ENCODE peak calls at places on chromosomes 3 and 15, in six cellular contexts. N, L, E, S, D and A are unnamed samples.

GRCh38 chr3:45817788-45818523 is 21.6 kb upstream of the SLC6A20 start:
- DNase-seq in N (peak; percentile 70), S (no peak), D (no peak), E (no peak), L (peak; percentile 86), A (no peak)

GRCh38 chr3:116669576-116669975 is 40.0 kb upstream of the TUSC7 start:
- DNase-seq in E (no peak), S (no peak), D (no peak), L (no peak), N (no peak), A (no peak)

GRCh38 chr3:65497846-65498245 is 540.9 kb downstream of the MAGI1 start:
- DNase-seq in E (no peak), S (no peak), D (no peak), N (no peak), L (no peak), A (no peak)

GRCh38 chr3:129938140-129938930 is 36.2 kb upstream of the TRH start:
- DNase-seq in E (no peak), L (no peak), S (no peak), D (no peak), N (no peak), A (no peak)

GRCh38 chr3:26712211-26713026 is 89.8 kb downstream of the LRRC3B start:
- DNase-seq in L (peak; percentile 4), D (peak; percentile 30), E (peak; percentile 39), N (peak; percentile 6), S (no peak), A (peak; percentile 46)

GRCh38 chr15:77496710-77497107 is 76.0 kb downstream of the HMG20A start:
- DNase-seq in E (peak; percentile 75), D (peak; percentile 74), N (peak; percentile 89), L (peak; percentile 94), S (peak; percentile 92), A (peak; percentile 74)

GRCh38 chr15:62119224-62119925 is 45.7 kb downstream of the C2CD4B start:
- DNase-seq in N (peak; percentile 57), S (no peak), E (peak; percentile 35), D (no peak), L (peak; percentile 92), A (no peak)

GRCh38 chr3:64131755-64132154 is 93.5 kb downstream of the PRICKLE2 start:
- DNase-seq in S (no peak), N (no peak), E (no peak), D (no peak), L (no peak), A (no peak)

GRCh38 chr3:48695113-48695753 is 9.5 kb upstream of the NCKIPSD start:
- DNase-seq in D (no peak), S (peak; percentile 66), N (peak; percentile 19), E (no peak), L (peak; percentile 78), A (no peak)

GRCh38 chr15:101492752-101493692 is 3.5 kb upstream of the PCSK6 start:
- DNase-seq in E (no peak), N (no peak), S (no peak), L (no peak), D (no peak), A (no peak)

GRCh38 chr3:134359121-134360010 is 14.9 kb downstream of the AMOTL2 start:
- DNase-seq in E (no peak), S (peak; percentile 81), D (no peak), L (no peak), N (no peak), A (no peak)

GRCh38 chr3:157807286-157807685 is 298.9 kb downstream of the SHOX2 start:
- DNase-seq in S (no peak), L (no peak), D (no peak), N (no peak), E (no peak), A (no peak)

GRCh38 chr15:71592186-71592585 is 218.2 kb upstream of the NR2E3 start:
- DNase-seq in L (no peak), N (no peak), D (no peak), S (no peak), E (no peak), A (no peak)

GRCh38 chr15:71588746-71589145 is 221.6 kb upstream of the NR2E3 start:
- DNase-seq in E (no peak), L (peak; percentile 80), D (no peak), S (no peak), N (peak; percentile 27), A (no peak)

GRCh38 chr15:71586463-71586862 is 223.9 kb upstream of the NR2E3 start:
- DNase-seq in N (no peak), L (no peak), E (no peak), D (no peak), S (no peak), A (no peak)

GRCh38 chr15:71595846-71596553 is 214.4 kb upstream of the NR2E3 start:
- DNase-seq in N (no peak), S (no peak), L (no peak), D (no peak), E (no peak), A (no peak)

DNA sequence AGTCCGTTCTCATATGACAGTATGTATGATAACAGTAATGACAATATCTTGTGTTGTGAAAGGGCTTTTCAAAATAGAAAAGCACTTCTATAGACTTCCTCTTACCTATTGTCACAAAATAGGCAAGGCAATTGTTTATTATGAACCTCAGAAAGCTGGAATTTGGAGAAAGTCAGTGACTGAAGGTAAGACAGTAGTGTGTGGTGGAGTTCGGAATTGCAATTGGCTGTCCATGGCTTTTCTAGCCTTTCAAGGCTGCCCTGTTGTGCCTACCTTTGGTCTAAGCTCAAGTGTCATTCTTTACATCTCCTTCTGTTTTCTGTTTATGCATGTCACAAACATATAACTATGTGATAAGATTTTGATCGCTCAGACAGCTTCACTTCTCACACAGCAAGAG is 219.3 kb upstream of the NR2E3 start:
- DNase-seq in N (no peak), E (no peak), L (no peak), S (no peak), D (no peak), A (no peak)
- TF ChIP-seq CTCF in N (no peak), E (no peak), L (peak; percentile 46), S (no peak), D (no peak), A (no peak)

GRCh38 chr3:149342413-149343340 is 9.2 kb upstream of the TM4SF18 start:
- DNase-seq in E (no peak), N (peak; percentile 32), D (no peak), L (peak; percentile 63), S (no peak), A (no peak)

GRCh38 chr3:149339931-149340309 is 6.5 kb upstream of the TM4SF18 start:
- DNase-seq in N (peak; percentile 97), L (peak; percentile 97), E (no peak), D (no peak), S (peak; percentile 83), A (no peak)

GRCh38 chr3:149340310-149340933 is 7.0 kb upstream of the TM4SF18 start:
- DNase-seq in N (peak; percentile 24), E (no peak), D (no peak), S (no peak), L (no peak), A (no peak)

DNA sequence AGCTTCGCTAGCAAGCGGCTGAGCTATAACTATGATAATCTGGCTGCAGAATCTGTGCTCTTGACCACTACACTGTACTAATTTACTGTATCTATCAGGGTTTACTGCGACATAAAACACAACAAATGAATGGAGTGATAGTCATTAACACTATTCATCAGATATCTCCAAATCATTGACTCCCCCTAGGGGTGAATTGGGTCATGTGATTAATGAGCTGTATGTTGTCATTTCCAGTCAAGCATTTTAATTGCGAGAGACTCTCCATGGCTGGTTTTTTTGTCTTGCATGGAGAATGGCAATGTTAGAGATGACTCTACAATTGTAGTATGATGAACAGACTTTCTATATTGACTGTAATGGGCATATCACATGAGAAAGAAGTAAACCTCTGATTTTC is 10.5 kb upstream of the TM4SF18 start:
- DNase-seq in D (no peak), N (peak; percentile 46), L (no peak), S (no peak), E (peak; percentile 12), A (no peak)
- TF ChIP-seq CTCF in D (no peak), N (no peak), L (no peak), S (no peak), E (no peak), A (no peak)

DNA sequence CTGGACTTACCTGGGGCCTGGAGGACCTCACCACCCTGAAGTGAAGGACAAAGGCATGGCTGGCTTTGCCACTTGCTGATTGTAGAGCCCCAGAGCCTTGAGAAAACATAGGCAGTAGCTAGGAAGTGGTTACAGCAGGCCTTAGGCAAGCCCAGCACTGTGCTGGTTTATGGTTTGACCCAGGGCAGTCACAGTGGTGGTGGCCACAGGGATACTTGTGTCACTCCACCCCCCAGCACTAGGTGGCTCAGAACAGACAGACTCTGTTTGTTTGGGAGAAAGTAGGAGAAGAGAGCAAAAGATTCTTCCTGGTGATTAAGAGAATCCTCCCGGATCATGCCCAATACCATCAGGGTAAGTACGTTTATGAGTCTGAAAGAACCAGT is 13.2 kb upstream of the COL8A1 start:
- DNase-seq in E (peak; percentile 55), L (no peak), N (no peak), S (no peak), D (no peak), A (no peak)
- TF ChIP-seq CTCF in E (no peak), L (no peak), N (no peak), S (no peak), D (no peak), A (no peak)

GRCh38 chr3:101128786-101129185 is 135.6 kb upstream of the ABI3BP start:
- DNase-seq in L (peak; percentile 9), E (no peak), D (no peak), N (peak; percentile 44), S (no peak), A (no peak)

GRCh38 chr3:101127991-101128390 is 134.8 kb upstream of the ABI3BP start:
- DNase-seq in E (no peak), D (no peak), S (no peak), L (no peak), N (no peak), A (no peak)

GRCh38 chr3:101133638-101134037 is 140.4 kb upstream of the ABI3BP start:
- DNase-seq in D (no peak), L (no peak), N (no peak), S (no peak), E (peak; percentile 32), A (no peak)

GRCh38 chr3:101134331-101134730 is 141.1 kb upstream of the ABI3BP start:
- DNase-seq in D (no peak), N (no peak), E (no peak), S (no peak), L (no peak), A (no peak)

DNA sequence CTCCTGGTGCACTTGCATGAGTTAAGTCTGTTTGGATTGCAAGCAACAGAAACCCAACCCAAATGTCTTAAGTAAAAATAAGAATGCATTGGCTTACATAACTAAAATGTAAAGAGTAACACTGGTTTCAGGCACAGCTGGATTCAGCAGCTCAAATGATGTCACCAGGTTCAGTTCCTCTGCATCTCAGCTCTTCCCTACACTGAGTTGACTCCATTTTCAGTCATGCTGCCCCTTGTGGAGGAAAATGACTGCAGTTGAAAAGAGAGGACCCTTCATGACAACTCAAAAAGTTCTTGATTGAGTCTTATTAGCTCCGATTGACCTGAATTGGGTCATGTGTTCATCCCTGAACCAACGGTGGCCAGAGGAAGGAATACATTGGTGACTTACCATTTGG is 138.5 kb upstream of the ABI3BP start:
- DNase-seq in L (no peak), E (peak; percentile 2), D (no peak), S (no peak), N (no peak), A (no peak)
- TF ChIP-seq CTCF in L (peak; percentile 33), E (no peak), D (peak; percentile 15), S (no peak), N (no peak), A (no peak)